ENCODE peak calls at places on chromosomes 5 and 9, in ten cellular contexts. P is Peyer's patch; K is lower lobe of right lung; S is nephron progenitor cell; F is BJ; H is IMR-90; O is breast epithelium; U is CD8-positive, alpha-beta T cell; D is cardiac fibroblast; R is OCI-LY7. E is an unnamed sample.

GRCh38 chr9:109440797-109441287 is 57.3 kb downstream of the PTPN3 start:
- DNase-seq in K (no peak), H (peak; percentile 90), D (peak; percentile 93), R (peak; percentile 54), O (peak; percentile 37), F (peak; percentile 26), S (peak; percentile 48), P (peak; percentile 22), U (no peak), E (peak; percentile 80)

GRCh38 chr5:95669540-95669939 is 13.3 kb downstream of the SPATA9 start:
- DNase-seq in D (peak; percentile 98), H (peak; percentile 99), S (no peak), P (no peak), K (no peak), R (no peak), F (peak; percentile 91), U (no peak), O (peak; percentile 38), E (no peak)

GRCh38 chr5:95843733-95844223 is 21.3 kb upstream of the GLRX start:
- DNase-seq in U (no peak), P (no peak), F (no peak), R (no peak), S (no peak), K (peak; percentile 62), O (no peak), H (no peak), D (peak; percentile 83), E (no peak)

GRCh38 chr5:32928761-32929160 is 217.6 kb downstream of the NPR3 start:
- DNase-seq in P (no peak), D (peak; percentile 68), K (no peak), R (no peak), S (no peak), U (no peak), H (peak; percentile 72), O (no peak), F (no peak), E (no peak)

GRCh38 chr9:86434039-86434726 is 80.0 kb upstream of the TUT7 start:
- DNase-seq in R (peak; percentile 48), F (no peak), O (peak; percentile 78), H (peak; percentile 79), U (no peak), K (no peak), P (no peak), D (peak; percentile 77), S (peak; percentile 24), E (peak; percentile 48)

GRCh38 chr5:78499485-78499884 is 139.1 kb downstream of the SCAMP1 start:
- DNase-seq in D (no peak), S (no peak), O (no peak), U (no peak), K (no peak), P (no peak), F (no peak), R (no peak), H (no peak), E (no peak)

GRCh38 chr5:51892680-51893079 is 509.4 kb downstream of the ISL1 start:
- DNase-seq in H (no peak), D (no peak), F (no peak), O (no peak), K (no peak), R (no peak), P (no peak), U (no peak), S (no peak), E (no peak)

GRCh38 chr5:119355636-119356383 is at the start of gene TNFAIP8:
- DNase-seq in O (peak; percentile 31), F (no peak), U (peak; percentile 59), H (peak; percentile 70), R (peak; percentile 69), K (peak; percentile 76), P (peak; percentile 46), S (peak; percentile 61), D (peak; percentile 58), E (peak; percentile 81)

GRCh38 chr9:107940622-107941021 is 451.1 kb upstream of the KLF4 start:
- DNase-seq in U (no peak), H (no peak), F (no peak), R (no peak), S (no peak), O (no peak), K (no peak), D (no peak), P (no peak), E (no peak)

GRCh38 chr5:89315194-89315593 is 432.2 kb upstream of the MEF2C start:
- DNase-seq in D (no peak), H (peak; percentile 8), P (no peak), K (peak; percentile 57), S (no peak), O (no peak), F (no peak), U (no peak), R (no peak), E (no peak)

GRCh38 chr5:147472669-147473131 is 37.2 kb downstream of the DPYSL3 start:
- DNase-seq in K (no peak), H (no peak), D (no peak), R (no peak), S (no peak), O (no peak), F (no peak), P (no peak), U (no peak), E (no peak)

GRCh38 chr9:127498298-127498697 is 47.0 kb downstream of the LRSAM1 start:
- DNase-seq in S (no peak), H (no peak), K (no peak), F (no peak), U (no peak), P (no peak), O (no peak), R (no peak), D (no peak), E (no peak)

GRCh38 chr5:54229041-54229780 is 81.2 kb downstream of the ARL15 start:
- DNase-seq in P (peak; percentile 58), F (no peak), R (peak; percentile 69), O (peak; percentile 56), H (peak; percentile 58), S (peak; percentile 81), U (peak; percentile 80), K (peak; percentile 73), D (peak; percentile 68), E (peak; percentile 51)

GRCh38 chr5:17024686-17025180 is 88.6 kb upstream of the MYO10 start:
- DNase-seq in H (peak; percentile 85), D (peak; percentile 71), S (no peak), R (no peak), K (no peak), P (no peak), F (no peak), U (no peak), O (no peak), E (no peak)

GRCh38 chr5:78509145-78509865 is 139.3 kb downstream of the LHFPL2 start:
- DNase-seq in R (no peak), U (peak; percentile 51), P (no peak), S (no peak), O (no peak), F (no peak), D (no peak), K (no peak), H (no peak), E (no peak)

GRCh38 chr5:117295941-117296340 is 721.3 kb upstream of the SEMA6A start:
- DNase-seq in R (no peak), F (no peak), K (no peak), D (peak; percentile 11), S (no peak), P (no peak), O (no peak), H (no peak), U (no peak), E (no peak)

GRCh38 chr5:157306690-157307089 is 40.8 kb downstream of the CYFIP2 start:
- DNase-seq in P (peak; percentile 56), K (no peak), U (peak; percentile 68), H (no peak), D (no peak), F (no peak), O (no peak), R (peak; percentile 38), S (no peak), E (no peak)

DNA sequence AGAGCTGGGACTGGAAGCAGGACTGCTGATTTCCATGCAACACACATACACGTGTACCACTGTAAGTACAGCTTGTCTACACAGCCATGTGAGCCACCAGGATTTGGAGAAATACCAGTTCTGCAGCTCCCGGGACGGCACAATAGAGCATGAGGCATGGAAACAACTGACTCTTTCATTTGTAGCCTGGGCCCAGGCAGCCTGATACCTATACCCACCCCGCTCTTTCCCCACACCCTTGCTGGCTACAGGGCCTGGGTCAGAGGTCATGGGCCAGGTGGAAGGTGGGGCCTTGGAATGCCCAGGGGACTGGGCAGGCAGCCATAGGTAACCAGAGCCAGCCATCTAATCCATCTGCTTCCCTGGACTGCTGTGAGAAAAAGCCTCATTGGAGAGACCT is 39.0 kb upstream of the ZSWIM6 start:
- DNase-seq in P (no peak), U (no peak), R (no peak), S (no peak), K (no peak), O (peak; percentile 36), F (no peak), H (no peak), D (no peak), E (no peak)
- TF ChIP-seq CTCF in P (no peak), U (no peak), R (no peak), S (no peak), K (no peak), O (no peak), F (no peak), H (no peak), D (no peak), E (no peak)

DNA sequence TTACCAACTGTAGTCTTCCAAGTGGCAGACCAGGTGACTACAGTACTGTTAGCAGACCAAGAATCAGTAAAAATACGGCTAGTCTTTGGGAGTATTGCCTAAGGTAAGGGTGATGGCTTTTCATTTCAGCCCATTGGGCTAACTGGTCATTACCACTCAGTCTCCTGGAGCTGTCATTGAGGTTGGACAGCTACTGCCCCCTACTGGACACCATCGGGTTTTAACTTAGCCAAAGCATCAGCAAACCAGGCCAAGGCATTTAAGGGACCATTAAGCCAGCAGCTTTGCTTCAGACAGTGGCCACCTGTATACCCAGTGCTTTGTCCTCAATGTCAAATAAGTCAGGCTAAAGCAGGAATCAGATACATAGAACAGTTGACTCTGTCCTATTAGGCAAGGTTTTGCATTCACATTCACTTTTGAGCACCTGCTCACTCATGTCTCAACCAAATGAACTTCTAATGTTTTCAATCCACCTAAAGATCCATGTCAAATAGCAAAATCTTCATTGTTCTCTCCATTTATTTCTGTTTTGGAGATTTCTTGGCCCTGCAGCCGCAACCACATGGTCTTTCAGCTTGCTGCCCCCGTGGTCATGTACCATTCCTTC is 117.2 kb downstream of the INVS start:
- DNase-seq in S (peak; percentile 33), R (peak; percentile 73), U (peak; percentile 63), O (no peak), F (no peak), H (peak; percentile 45), P (peak; percentile 56), D (peak; percentile 85), K (peak; percentile 43), E (peak; percentile 55)
- TF ChIP-seq CTCF in S (peak; percentile 50), R (peak; percentile 93), U (peak; percentile 66), O (peak; percentile 31), F (peak; percentile 58), H (peak; percentile 56), P (peak; percentile 26), D (peak; percentile 77), K (peak; percentile 65), E (peak; percentile 82)

GRCh38 chr5:136906545-136906944 is 541.2 kb upstream of the TRPC7 start:
- DNase-seq in R (no peak), F (no peak), H (no peak), U (no peak), O (no peak), K (no peak), P (no peak), S (peak; percentile 6), D (no peak), E (no peak)
- TF ChIP-seq CTCF in R (no peak), F (no peak), H (no peak), U (no peak), O (no peak), K (no peak), P (no peak), S (no peak), D (no peak), E (no peak)

GRCh38 chr9:27714388-27714787 is 141.1 kb upstream of the C9orf72 start:
- DNase-seq in P (no peak), O (no peak), S (no peak), H (no peak), F (no peak), U (no peak), K (no peak), R (no peak), D (no peak), E (no peak)
- TF ChIP-seq CTCF in P (no peak), O (no peak), S (no peak), H (no peak), F (no peak), U (no peak), K (no peak), R (no peak), D (no peak), E (no peak)

E was measured in GM10248.